ENCODE peak calls at places on chromosomes 5 and 9, in six cellular contexts. One of them, this sample, is unnamed.
A peak's percentile ranks its signal among the peaks of the same experiment; 100 is the strongest.

GRCh38 chr9:123282343-123283047 is 14.1 kb upstream of the STRBP start:
- DNase-seq in psoas muscle: no peak
- DNase-seq in dorsolateral prefrontal cortex: peak; percentile 33
- DNase-seq in endothelial cell of umbilical vein: peak; percentile 12
- DNase-seq in cardiac fibroblast: peak; percentile 20
- DNase-seq in CD8-positive, alpha-beta T cell: no peak
- DNase-seq in this sample: no peak

GRCh38 chr5:129629581-129629980 is 118.3 kb upstream of the MINAR2 start:
- DNase-seq in CD8-positive, alpha-beta T cell: no peak
- DNase-seq in endothelial cell of umbilical vein: no peak
- DNase-seq in cardiac fibroblast: no peak
- DNase-seq in psoas muscle: no peak
- DNase-seq in dorsolateral prefrontal cortex: no peak
- DNase-seq in this sample: no peak

GRCh38 chr9:33506626-33507370 is 17.3 kb upstream of the ANKRD18B start:
- DNase-seq in endothelial cell of umbilical vein: peak; percentile 94
- DNase-seq in psoas muscle: no peak
- DNase-seq in CD8-positive, alpha-beta T cell: no peak
- DNase-seq in cardiac fibroblast: peak; percentile 97
- DNase-seq in dorsolateral prefrontal cortex: no peak
- DNase-seq in this sample: peak; percentile 74

GRCh38 chr9:78122631-78123030 is 91.0 kb upstream of the GNAQ start:
- DNase-seq in cardiac fibroblast: no peak
- DNase-seq in dorsolateral prefrontal cortex: no peak
- DNase-seq in CD8-positive, alpha-beta T cell: no peak
- DNase-seq in endothelial cell of umbilical vein: no peak
- DNase-seq in psoas muscle: no peak
- DNase-seq in this sample: no peak

GRCh38 chr5:45532826-45533624 is 163.2 kb downstream of the HCN1 start:
- DNase-seq in CD8-positive, alpha-beta T cell: no peak
- DNase-seq in endothelial cell of umbilical vein: no peak
- DNase-seq in psoas muscle: no peak
- DNase-seq in dorsolateral prefrontal cortex: no peak
- DNase-seq in cardiac fibroblast: no peak
- DNase-seq in this sample: no peak

GRCh38 chr5:39016587-39017275 is 57.5 kb downstream of the RICTOR start:
- DNase-seq in endothelial cell of umbilical vein: no peak
- DNase-seq in psoas muscle: no peak
- DNase-seq in CD8-positive, alpha-beta T cell: no peak
- DNase-seq in dorsolateral prefrontal cortex: no peak
- DNase-seq in cardiac fibroblast: no peak
- DNase-seq in this sample: no peak

GRCh38 chr9:93591706-93592388 is 15.5 kb downstream of the PHF2 start:
- DNase-seq in CD8-positive, alpha-beta T cell: no peak
- DNase-seq in cardiac fibroblast: no peak
- DNase-seq in psoas muscle: no peak
- DNase-seq in endothelial cell of umbilical vein: no peak
- DNase-seq in dorsolateral prefrontal cortex: no peak
- DNase-seq in this sample: no peak

GRCh38 chr9:34522971-34523797 is at the start of gene ENHO:
- DNase-seq in endothelial cell of umbilical vein: peak; percentile 94
- DNase-seq in CD8-positive, alpha-beta T cell: peak; percentile 86
- DNase-seq in dorsolateral prefrontal cortex: peak; percentile 93
- DNase-seq in cardiac fibroblast: peak; percentile 92
- DNase-seq in psoas muscle: peak; percentile 85
- DNase-seq in this sample: peak; percentile 39

GRCh38 chr5:178242416-178242815 is 9.8 kb upstream of the PHYKPL start:
- DNase-seq in endothelial cell of umbilical vein: no peak
- DNase-seq in CD8-positive, alpha-beta T cell: no peak
- DNase-seq in dorsolateral prefrontal cortex: no peak
- DNase-seq in psoas muscle: no peak
- DNase-seq in cardiac fibroblast: no peak
- DNase-seq in this sample: no peak

GRCh38 chr5:150126199-150126920 is 29.3 kb downstream of the PDGFRB start:
- DNase-seq in CD8-positive, alpha-beta T cell: no peak
- DNase-seq in psoas muscle: no peak
- DNase-seq in dorsolateral prefrontal cortex: no peak
- DNase-seq in endothelial cell of umbilical vein: no peak
- DNase-seq in cardiac fibroblast: no peak
- DNase-seq in this sample: no peak

GRCh38 chr5:142309747-142310318 is 15.0 kb downstream of the SPRY4 start:
- DNase-seq in psoas muscle: no peak
- DNase-seq in endothelial cell of umbilical vein: no peak
- DNase-seq in CD8-positive, alpha-beta T cell: no peak
- DNase-seq in cardiac fibroblast: no peak
- DNase-seq in dorsolateral prefrontal cortex: no peak
- DNase-seq in this sample: no peak

GRCh38 chr9:137055385-137056364 is 1.8 kb upstream of the ENTPD2 start:
- DNase-seq in dorsolateral prefrontal cortex: peak; percentile 81
- DNase-seq in psoas muscle: peak; percentile 79
- DNase-seq in CD8-positive, alpha-beta T cell: no peak
- DNase-seq in cardiac fibroblast: peak; percentile 97
- DNase-seq in endothelial cell of umbilical vein: no peak
- DNase-seq in this sample: peak; percentile 41

GRCh38 chr5:132830436-132831094 is at the start of gene SHROOM1:
- DNase-seq in endothelial cell of umbilical vein: peak; percentile 33
- DNase-seq in cardiac fibroblast: peak; percentile 55
- DNase-seq in dorsolateral prefrontal cortex: peak; percentile 55
- DNase-seq in CD8-positive, alpha-beta T cell: no peak
- DNase-seq in psoas muscle: peak; percentile 71
- DNase-seq in this sample: no peak

GRCh38 chr9:130995399-130995941 is 13.5 kb upstream of the LAMC3 start:
- DNase-seq in psoas muscle: peak; percentile 28
- DNase-seq in endothelial cell of umbilical vein: peak; percentile 18
- DNase-seq in CD8-positive, alpha-beta T cell: no peak
- DNase-seq in cardiac fibroblast: peak; percentile 67
- DNase-seq in dorsolateral prefrontal cortex: no peak
- DNase-seq in this sample: peak; percentile 8

GRCh38 chr5:68229416-68229815 is 13.9 kb downstream of the PIK3R1 start:
- DNase-seq in dorsolateral prefrontal cortex: peak; percentile 76
- DNase-seq in CD8-positive, alpha-beta T cell: no peak
- DNase-seq in psoas muscle: no peak
- DNase-seq in cardiac fibroblast: no peak
- DNase-seq in endothelial cell of umbilical vein: peak; percentile 40
- DNase-seq in this sample: no peak

GRCh38 chr9:89426389-89426961 is 71.4 kb downstream of the SEMA4D start:
- DNase-seq in cardiac fibroblast: no peak
- DNase-seq in psoas muscle: no peak
- DNase-seq in endothelial cell of umbilical vein: no peak
- DNase-seq in dorsolateral prefrontal cortex: no peak
- DNase-seq in CD8-positive, alpha-beta T cell: no peak
- DNase-seq in this sample: no peak

GRCh38 chr9:83432104-83432627 is 106.0 kb downstream of the FRMD3 start:
- DNase-seq in endothelial cell of umbilical vein: peak; percentile 60
- DNase-seq in cardiac fibroblast: peak; percentile 62
- DNase-seq in dorsolateral prefrontal cortex: no peak
- DNase-seq in psoas muscle: peak; percentile 66
- DNase-seq in CD8-positive, alpha-beta T cell: no peak
- DNase-seq in this sample: peak; percentile 65

GRCh38 chr9:87873607-87874319 is 8.9 kb upstream of the SPATA31E1 start:
- DNase-seq in dorsolateral prefrontal cortex: no peak
- DNase-seq in psoas muscle: no peak
- DNase-seq in endothelial cell of umbilical vein: no peak
- DNase-seq in cardiac fibroblast: no peak
- DNase-seq in CD8-positive, alpha-beta T cell: no peak
- DNase-seq in this sample: no peak

GRCh38 chr5:151058891-151059611 is 21.8 kb downstream of the TNIP1 start:
- DNase-seq in endothelial cell of umbilical vein: no peak
- DNase-seq in dorsolateral prefrontal cortex: no peak
- DNase-seq in cardiac fibroblast: no peak
- DNase-seq in CD8-positive, alpha-beta T cell: no peak
- DNase-seq in psoas muscle: no peak
- DNase-seq in this sample: no peak

GRCh38 chr5:171581756-171582155 is 162.3 kb downstream of the FGF18 start:
- DNase-seq in endothelial cell of umbilical vein: no peak
- DNase-seq in cardiac fibroblast: no peak
- DNase-seq in psoas muscle: no peak
- DNase-seq in CD8-positive, alpha-beta T cell: no peak
- DNase-seq in dorsolateral prefrontal cortex: no peak
- DNase-seq in this sample: no peak

GRCh38 chr5:33367396-33367795 is 73.4 kb upstream of the TARS1 start:
- DNase-seq in CD8-positive, alpha-beta T cell: no peak
- DNase-seq in dorsolateral prefrontal cortex: no peak
- DNase-seq in cardiac fibroblast: no peak
- DNase-seq in endothelial cell of umbilical vein: no peak
- DNase-seq in psoas muscle: no peak
- DNase-seq in this sample: no peak

GRCh38 chr5:5304361-5305035 is 118.0 kb upstream of the ICE1 start:
- DNase-seq in cardiac fibroblast: no peak
- DNase-seq in CD8-positive, alpha-beta T cell: no peak
- DNase-seq in dorsolateral prefrontal cortex: no peak
- DNase-seq in psoas muscle: no peak
- DNase-seq in endothelial cell of umbilical vein: no peak
- DNase-seq in this sample: no peak

GRCh38 chr5:102450313-102450990 is 48.3 kb downstream of the SLCO6A1 start:
- DNase-seq in CD8-positive, alpha-beta T cell: no peak
- DNase-seq in cardiac fibroblast: peak; percentile 6
- DNase-seq in endothelial cell of umbilical vein: no peak
- DNase-seq in psoas muscle: no peak
- DNase-seq in dorsolateral prefrontal cortex: no peak
- DNase-seq in this sample: no peak

GRCh38 chr9:35811364-35812024 is 568 bp downstream of the SPAG8 start:
- DNase-seq in CD8-positive, alpha-beta T cell: no peak
- DNase-seq in dorsolateral prefrontal cortex: peak; percentile 71
- DNase-seq in psoas muscle: no peak
- DNase-seq in endothelial cell of umbilical vein: peak; percentile 44
- DNase-seq in cardiac fibroblast: peak; percentile 49
- DNase-seq in this sample: no peak

GRCh38 chr5:153504726-153505125 is 14.3 kb downstream of the GRIA1 start:
- DNase-seq in cardiac fibroblast: no peak
- DNase-seq in dorsolateral prefrontal cortex: peak; percentile 64
- DNase-seq in endothelial cell of umbilical vein: no peak
- DNase-seq in psoas muscle: no peak
- DNase-seq in CD8-positive, alpha-beta T cell: no peak
- DNase-seq in this sample: no peak

GRCh38 chr9:99820330-99821186 is 1.1 kb upstream of the NR4A3 start:
- DNase-seq in CD8-positive, alpha-beta T cell: no peak
- DNase-seq in endothelial cell of umbilical vein: peak; percentile 69
- DNase-seq in cardiac fibroblast: peak; percentile 88
- DNase-seq in psoas muscle: peak; percentile 73
- DNase-seq in dorsolateral prefrontal cortex: no peak
- DNase-seq in this sample: peak; percentile 51

DNA sequence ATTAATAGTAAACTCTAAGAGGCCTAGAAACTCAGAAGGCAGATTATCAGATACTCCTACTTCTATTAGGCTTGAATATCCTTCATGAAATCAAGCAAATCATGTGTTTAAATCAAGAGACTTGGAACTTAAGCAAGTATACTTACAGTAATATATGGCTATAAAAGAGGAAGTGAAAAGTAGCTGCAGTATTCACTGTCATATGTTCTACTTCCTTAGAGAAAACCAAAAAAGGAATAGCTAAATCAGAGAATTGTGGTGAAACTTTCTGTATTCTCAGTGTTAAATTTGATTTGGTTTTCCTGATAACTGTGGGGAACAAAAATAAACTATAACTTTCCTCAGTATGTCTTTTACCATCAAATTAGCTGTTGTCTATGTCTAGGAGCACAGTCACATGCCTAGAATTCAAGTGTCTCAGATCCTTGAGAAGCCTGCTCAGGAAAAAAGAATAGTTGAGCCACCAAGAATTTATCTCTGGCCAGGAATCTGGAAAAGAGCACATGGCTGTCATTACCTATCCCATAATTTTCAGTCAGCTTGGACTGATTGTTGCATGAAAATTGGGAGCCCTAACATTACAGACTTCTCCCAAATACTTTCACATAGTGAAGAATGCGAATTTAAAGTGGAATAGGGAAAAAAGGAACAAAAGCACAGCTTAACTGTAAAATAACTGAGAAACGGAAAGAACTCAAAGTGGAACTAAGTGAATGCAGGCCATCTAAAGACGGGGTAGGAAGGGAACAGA is 1.7 kb downstream of the FKBP15 start:
- DNase-seq in CD8-positive, alpha-beta T cell: no peak
- DNase-seq in dorsolateral prefrontal cortex: no peak
- DNase-seq in endothelial cell of umbilical vein: no peak
- DNase-seq in cardiac fibroblast: no peak
- DNase-seq in psoas muscle: no peak
- DNase-seq in this sample: no peak
- H3K4me3 ChIP-seq in CD8-positive, alpha-beta T cell: no peak overlapping the region
- H3K4me3 ChIP-seq in dorsolateral prefrontal cortex: peak overlapping the region; percentile 89
- H3K4me3 ChIP-seq in endothelial cell of umbilical vein: no peak overlapping the region
- H3K4me3 ChIP-seq in cardiac fibroblast: no peak overlapping the region
- H3K4me3 ChIP-seq in psoas muscle: peak overlapping the region; percentile 79
- H3K4me3 ChIP-seq in this sample: no peak overlapping the region

GRCh38 chr5:167244583-167244982 is 1046.9 kb upstream of the WWC1 start:
- DNase-seq in psoas muscle: no peak
- DNase-seq in cardiac fibroblast: no peak
- DNase-seq in dorsolateral prefrontal cortex: no peak
- DNase-seq in CD8-positive, alpha-beta T cell: no peak
- DNase-seq in endothelial cell of umbilical vein: no peak
- DNase-seq in this sample: no peak
- TF ChIP-seq CTCF in psoas muscle: no peak
- TF ChIP-seq CTCF in cardiac fibroblast: no peak
- TF ChIP-seq CTCF in dorsolateral prefrontal cortex: peak; percentile 26
- TF ChIP-seq CTCF in CD8-positive, alpha-beta T cell: no peak
- TF ChIP-seq CTCF in endothelial cell of umbilical vein: no peak
- TF ChIP-seq CTCF in this sample: peak; percentile 62

DNA sequence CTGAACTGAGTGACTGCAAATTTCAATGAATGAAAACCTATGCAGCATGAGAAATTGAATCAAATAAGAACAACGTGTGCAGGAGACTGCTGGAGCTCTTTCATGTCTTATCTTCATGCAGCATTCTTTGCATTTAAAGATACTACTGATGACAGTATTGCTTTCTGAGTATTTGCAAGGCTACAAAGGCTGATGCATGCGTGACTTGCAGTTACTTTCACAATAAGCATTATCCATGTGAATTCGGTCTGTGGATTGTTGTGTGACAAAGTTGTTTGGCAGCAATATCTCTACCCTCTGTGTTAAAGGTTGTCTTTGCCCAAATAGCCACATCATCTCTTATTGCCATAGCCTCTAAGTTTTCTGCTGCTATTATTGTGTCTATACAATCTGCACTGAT is 102.1 kb upstream of the FBXL17 start:
- DNase-seq in dorsolateral prefrontal cortex: no peak
- DNase-seq in cardiac fibroblast: no peak
- DNase-seq in CD8-positive, alpha-beta T cell: no peak
- DNase-seq in psoas muscle: no peak
- DNase-seq in endothelial cell of umbilical vein: no peak
- DNase-seq in this sample: no peak
- H3K4me3 ChIP-seq in dorsolateral prefrontal cortex: no peak overlapping the region
- H3K4me3 ChIP-seq in cardiac fibroblast: no peak overlapping the region
- H3K4me3 ChIP-seq in CD8-positive, alpha-beta T cell: no peak overlapping the region
- H3K4me3 ChIP-seq in psoas muscle: no peak overlapping the region
- H3K4me3 ChIP-seq in endothelial cell of umbilical vein: no peak overlapping the region
- H3K4me3 ChIP-seq in this sample: no peak overlapping the region

GRCh38 chr5:29024052-29024451 is 1985.7 kb upstream of the CDH9 start:
- DNase-seq in endothelial cell of umbilical vein: no peak
- DNase-seq in psoas muscle: no peak
- DNase-seq in dorsolateral prefrontal cortex: no peak
- DNase-seq in CD8-positive, alpha-beta T cell: no peak
- DNase-seq in cardiac fibroblast: no peak
- DNase-seq in this sample: no peak

DNA sequence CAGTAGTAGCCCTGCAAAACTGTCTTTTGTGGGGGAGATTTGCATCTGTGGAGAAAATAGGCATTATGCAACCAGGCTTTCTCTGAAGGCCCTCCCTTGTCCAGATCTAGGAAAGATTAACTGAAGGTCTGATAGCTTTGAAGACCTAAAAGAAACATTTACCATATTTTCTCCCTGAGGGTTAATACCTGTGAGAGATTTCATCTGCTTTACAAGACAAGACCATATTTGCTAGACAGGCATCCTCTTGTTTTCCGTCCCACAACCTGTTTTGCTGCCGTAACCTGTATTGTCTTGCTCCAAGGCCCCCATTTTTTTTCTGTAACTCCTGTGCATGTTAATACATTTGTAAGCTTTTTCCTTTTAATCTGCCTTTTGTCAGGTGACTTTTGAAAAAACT is 1985.2 kb upstream of the CDH9 start:
- DNase-seq in dorsolateral prefrontal cortex: no peak
- DNase-seq in cardiac fibroblast: no peak
- DNase-seq in endothelial cell of umbilical vein: no peak
- DNase-seq in psoas muscle: no peak
- DNase-seq in CD8-positive, alpha-beta T cell: no peak
- DNase-seq in this sample: no peak
- TF ChIP-seq CTCF in dorsolateral prefrontal cortex: no peak
- TF ChIP-seq CTCF in cardiac fibroblast: no peak
- TF ChIP-seq CTCF in endothelial cell of umbilical vein: no peak
- TF ChIP-seq CTCF in psoas muscle: no peak
- TF ChIP-seq CTCF in CD8-positive, alpha-beta T cell: no peak
- TF ChIP-seq CTCF in this sample: no peak

This sample was measured in retinal pigment epithelial cell.